ENCODE peak calls at places on chromosomes 4 and X, in four cellular contexts. A, Y, F and C are unnamed samples.
A peak's percentile ranks its signal among the peaks of the same experiment; 100 is the strongest.

GRCh38 chr4:182212211-182212761 is 30.9 kb upstream of the TENM3 start:
- DNase-seq in F (no peak), Y (no peak), A (peak; percentile 55), C (no peak)

GRCh38 chr4:56575820-56576429 is 70.3 kb downstream of the ARL9 start:
- DNase-seq in F (no peak), Y (peak; percentile 52), A (peak; percentile 53), C (no peak)

GRCh38 chr4:68906238-68907137 is 45.1 kb downstream of the UGT2A3 start:
- DNase-seq in Y (peak; percentile 12), F (no peak), A (peak; percentile 30), C (no peak)

GRCh38 chr4:48681856-48682255 is 98.2 kb downstream of the FRYL start:
- DNase-seq in F (peak; percentile 37), Y (peak; percentile 71), A (peak; percentile 69), C (no peak)

GRCh38 chr4:16573744-16574143 is 324.7 kb downstream of the LDB2 start:
- DNase-seq in Y (no peak), F (no peak), A (no peak), C (no peak)

GRCh38 chrX:11273544-11273943 is 19.7 kb upstream of the AMELX start:
- DNase-seq in Y (peak; percentile 65), F (no peak), A (peak; percentile 35), C (no peak)

GRCh38 chr4:164871673-164872072 is 5.3 kb upstream of the APELA start:
- DNase-seq in F (no peak), A (no peak), Y (no peak), C (no peak)

GRCh38 chr4:78022517-78022916 is 34.6 kb upstream of the FRAS1 start:
- DNase-seq in F (no peak), Y (no peak), A (no peak), C (no peak)

GRCh38 chr4:54731552-54731951 is 73.8 kb downstream of the KIT start:
- DNase-seq in F (no peak), Y (no peak), A (no peak), C (no peak)

GRCh38 chr4:188015025-188015778 is 19.6 kb downstream of the ZFP42 start:
- DNase-seq in Y (no peak), A (peak; percentile 16), F (no peak), C (no peak)

GRCh38 chr4:54625391-54625790 is 32.4 kb upstream of the KIT start:
- DNase-seq in A (no peak), Y (no peak), F (no peak), C (no peak)

GRCh38 chrX:13658602-13659001 is 5.7 kb downstream of the TCEANC start:
- DNase-seq in F (no peak), Y (peak; percentile 50), A (peak; percentile 59), C (no peak)

GRCh38 chr4:77172336-77172735 is 15.3 kb downstream of the CCNG2 start:
- DNase-seq in F (no peak), Y (peak; percentile 95), A (peak; percentile 83), C (no peak)

GRCh38 chr4:107951551-107951950 is 20.2 kb downstream of the CYP2U1 start:
- DNase-seq in Y (peak; percentile 83), A (peak; percentile 81), F (no peak), C (no peak)

GRCh38 chr4:57231781-57232180 is 121.6 kb upstream of the IGFBP7 start:
- DNase-seq in F (no peak), Y (peak; percentile 72), A (peak; percentile 76), C (no peak)

GRCh38 chrX:40154853-40155616 is 57.3 kb upstream of the BCOR start:
- DNase-seq in F (no peak), Y (no peak), A (no peak), C (no peak)

GRCh38 chr4:79467246-79467932 is 59.4 kb upstream of the GK2 start:
- DNase-seq in F (no peak), Y (peak; percentile 0), A (no peak), C (no peak)

GRCh38 chr4:16270654-16271328 is 44.5 kb upstream of the TAPT1 start:
- DNase-seq in A (no peak), Y (no peak), F (no peak), C (no peak)

GRCh38 chr4:173404296-173404865 is 5.5 kb upstream of the SCRG1 start:
- DNase-seq in A (no peak), F (no peak), Y (no peak), C (no peak)

GRCh38 chr4:173410106-173410505 is 11.2 kb upstream of the SCRG1 start:
- DNase-seq in A (no peak), F (no peak), Y (no peak), C (no peak)

GRCh38 chr4:173403051-173403450 is 4.1 kb upstream of the SCRG1 start:
- DNase-seq in F (no peak), A (peak; percentile 80), Y (peak; percentile 46), C (no peak)

GRCh38 chr4:173411106-173411703 is 12.3 kb upstream of the SCRG1 start:
- DNase-seq in A (peak; percentile 45), F (no peak), Y (peak; percentile 41), C (no peak)

GRCh38 chr4:173405840-173406606 is 7.1 kb upstream of the SCRG1 start:
- DNase-seq in F (peak; percentile 52), Y (peak; percentile 77), A (peak; percentile 41), C (no peak)
- TF ChIP-seq CTCF in F (no peak), Y (no peak), A (no peak), C (no peak)

DNA sequence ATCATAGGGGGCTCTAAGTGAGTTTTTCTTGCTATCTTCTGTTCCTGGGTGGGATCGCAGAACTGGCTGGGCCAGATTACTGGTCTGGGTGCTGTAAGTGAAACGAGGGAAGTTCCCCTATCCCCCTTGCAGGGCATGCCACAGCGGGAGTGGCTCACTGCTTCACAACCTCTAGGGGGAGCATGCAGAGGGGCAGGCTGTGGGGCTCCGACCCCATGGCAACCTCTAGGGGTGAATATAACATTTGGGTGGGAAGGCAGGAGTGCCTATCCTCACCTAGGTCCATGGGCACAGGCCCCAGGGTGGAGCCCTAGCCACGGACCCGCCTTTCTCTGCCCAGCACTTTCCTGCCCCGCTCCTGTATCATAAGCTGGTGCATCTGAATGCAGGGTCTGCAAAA is 1.7 kb upstream of the RRAGB start:
- DNase-seq in F (peak; percentile 6), A (no peak), Y (no peak), C (no peak)
- TF ChIP-seq CTCF in F (peak; percentile 24), A (no peak), Y (no peak), C (no peak)

DNA sequence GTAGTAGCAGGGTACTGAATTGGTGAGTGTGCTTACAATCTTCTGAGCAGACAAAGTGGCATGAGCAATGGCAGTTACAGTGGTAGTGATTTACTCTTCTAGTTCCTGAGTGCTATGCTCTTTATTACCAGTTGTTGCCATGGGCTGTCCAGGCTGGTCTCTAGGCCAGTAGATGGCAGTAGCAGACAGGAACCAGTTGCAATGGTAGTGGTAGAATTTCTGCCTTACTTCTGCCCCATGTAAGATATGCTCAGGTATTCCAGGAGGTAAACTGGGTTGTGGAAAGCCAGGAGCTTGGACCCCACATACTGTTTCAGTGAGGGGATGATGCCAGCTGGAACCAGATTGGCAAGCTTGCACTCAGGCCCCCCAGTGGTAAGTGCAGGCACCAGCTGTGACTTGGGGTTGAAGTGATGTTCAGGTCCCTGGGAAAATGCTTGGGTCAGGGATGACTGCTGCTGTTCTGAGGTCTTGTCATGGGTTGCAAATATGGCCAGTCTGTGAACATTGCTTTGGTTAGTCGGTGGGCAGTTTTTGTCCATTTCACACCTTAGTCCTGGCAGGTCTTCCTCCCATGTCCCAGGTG is 63.0 kb upstream of the ZXDB start:
- DNase-seq in A (peak; percentile 31), Y (peak; percentile 22), F (no peak), C (no peak)
- TF ChIP-seq CTCF in A (peak; percentile 54), Y (peak; percentile 45), F (peak; percentile 70), C (no peak)

GRCh38 chrX:68983004-68983857 is 154.4 kb downstream of the EFNB1 start:
- DNase-seq in Y (no peak), F (no peak), A (no peak), C (no peak)

GRCh38 chrX:68982476-68982875 is 153.7 kb downstream of the EFNB1 start:
- DNase-seq in A (no peak), Y (no peak), F (no peak), C (no peak)

GRCh38 chrX:68980906-68981616 is 152.2 kb downstream of the EFNB1 start:
- DNase-seq in F (no peak), A (no peak), Y (no peak), C (no peak)

GRCh38 chrX:68978211-68978780 is 149.5 kb downstream of the EFNB1 start:
- DNase-seq in Y (no peak), F (no peak), A (no peak), C (no peak)
- TF ChIP-seq CTCF in Y (no peak), F (no peak), A (no peak), C (no peak)

GRCh38 chr4:121696641-121697461 is at the start of gene ANXA5:
- DNase-seq in A (peak; percentile 90), F (peak; percentile 91), Y (peak; percentile 66), C (peak; percentile 76)
- TF ChIP-seq CTCF in A (no peak), F (peak; percentile 36), Y (peak; percentile 35), C (no peak)

GRCh38 chr4:80498725-80499124 is 163.2 kb downstream of the CFAP299 start:
- DNase-seq in Y (no peak), F (no peak), A (no peak), C (no peak)

GRCh38 chr4:80495847-80496246 is 160.3 kb downstream of the CFAP299 start:
- DNase-seq in Y (no peak), F (no peak), A (no peak), C (no peak)

GRCh38 chr4:80489798-80490197 is 154.3 kb downstream of the CFAP299 start:
- DNase-seq in F (no peak), A (no peak), Y (no peak), C (no peak)

DNA sequence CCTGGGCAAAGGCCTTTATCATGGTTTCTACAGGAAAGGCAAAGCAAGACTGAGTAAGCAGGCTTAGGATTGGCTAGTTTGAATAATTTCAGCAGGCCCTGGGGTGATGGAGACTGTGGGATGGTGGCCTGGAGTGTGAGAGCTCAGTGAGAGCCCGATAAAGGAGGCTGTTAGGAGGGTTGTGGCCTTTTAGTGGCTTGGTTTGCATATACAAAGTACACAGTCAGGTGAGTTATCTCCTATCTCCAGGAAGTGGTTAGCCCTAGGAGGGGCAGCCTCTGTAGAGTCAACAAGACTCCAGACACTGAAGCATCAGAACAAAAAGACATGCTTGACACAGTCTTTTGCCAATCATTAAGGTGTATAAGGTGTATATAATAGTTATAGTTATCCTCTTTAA is 157.2 kb downstream of the CFAP299 start:
- DNase-seq in F (no peak), A (peak; percentile 10), Y (peak; percentile 36), C (no peak)
- TF ChIP-seq CTCF in F (no peak), A (no peak), Y (no peak), C (no peak)